ENCODE peak calls at places on chromosomes 2 and 18, in six cellular contexts. U is hepatocyte, I is colonic mucosa, C is HCT116, T is upper lobe of right lung, A is left ventricle myocardium inferior. P is an unnamed sample.
A peak's percentile ranks its signal among the peaks of the same experiment; 100 is the strongest.

GRCh38 chr2:224084266-224084892 is 45.3 kb upstream of the SERPINE2 start:
- DNase-seq in U (no peak), I (no peak), C (no peak), T (no peak), A (no peak), P (no peak)

GRCh38 chr2:199108056-199108455 is 349.7 kb downstream of the SATB2 start:
- DNase-seq in U (no peak), I (no peak), C (no peak), T (no peak), A (no peak), P (no peak)

GRCh38 chr2:171248205-171248662 is 87.5 kb upstream of the TLK1 start:
- DNase-seq in U (no peak), I (no peak), C (no peak), T (no peak), A (no peak), P (no peak)

GRCh38 chr2:227849906-227850305 is 21.5 kb upstream of the DAW1 start:
- DNase-seq in U (no peak), I (no peak), C (no peak), T (no peak), A (no peak), P (no peak)

GRCh38 chr2:156118753-156119416 is 213.6 kb downstream of the NR4A2 start:
- DNase-seq in U (no peak), I (no peak), C (no peak), T (no peak), A (no peak), P (no peak)

GRCh38 chr2:103004426-103004942 is 242.7 kb downstream of the TMEM182 start:
- DNase-seq in U (no peak), I (no peak), C (no peak), T (no peak), A (no peak), P (no peak)

GRCh38 chr2:119522561-119523110 is 1.6 kb downstream of the SCTR start:
- DNase-seq in U (no peak), I (no peak), C (no peak), T (no peak), A (no peak), P (no peak)

GRCh38 chr2:179990676-179991317 is 16.3 kb downstream of the CWC22 start:
- DNase-seq in U (no peak), I (no peak), C (no peak), T (no peak), A (no peak), P (no peak)

GRCh38 chr2:12514631-12515437 is 201.9 kb upstream of the TRIB2 start:
- DNase-seq in U (peak; percentile 35), I (no peak), C (no peak), T (no peak), A (no peak), P (no peak)

GRCh38 chr2:85255456-85255812 is 72.4 kb downstream of the TGOLN2 start:
- DNase-seq in U (no peak), I (no peak), C (no peak), T (no peak), A (no peak), P (no peak)
- H3K27ac ChIP-seq in U (peak overlapping the region; percentile 92), I (no peak overlapping the region), C (no peak overlapping the region), T (no peak overlapping the region), A (peak overlapping the region; percentile 84), P (no peak overlapping the region)

GRCh38 chr2:74845991-74846390 is 12.1 kb downstream of the HK2 start:
- DNase-seq in U (no peak), I (no peak), C (no peak), T (no peak), A (no peak), P (no peak)
- H3K4me3 ChIP-seq in U (no peak overlapping the region), I (no peak overlapping the region), C (peak overlapping the region; percentile 29), T (no peak overlapping the region), A (peak overlapping the region; percentile 40), P (no peak overlapping the region)

GRCh38 chr2:558302-558642 is 118.9 kb downstream of the TMEM18 start:
- DNase-seq in U (no peak), I (no peak), C (no peak), T (no peak), A (no peak), P (no peak)
- H3K27ac ChIP-seq in U (no peak overlapping the region), I (no peak overlapping the region), C (no peak overlapping the region), T (no peak overlapping the region), A (no peak overlapping the region), P (no peak overlapping the region)

GRCh38 chr2:29531626-29532025 is 389.8 kb downstream of the ALK start:
- DNase-seq in U (no peak), I (no peak), C (no peak), T (no peak), A (no peak), P (no peak)
- H3K4me3 ChIP-seq in U (no peak overlapping the region), I (no peak overlapping the region), C (no peak overlapping the region), T (no peak overlapping the region), A (no peak overlapping the region), P (no peak overlapping the region)

DNA sequence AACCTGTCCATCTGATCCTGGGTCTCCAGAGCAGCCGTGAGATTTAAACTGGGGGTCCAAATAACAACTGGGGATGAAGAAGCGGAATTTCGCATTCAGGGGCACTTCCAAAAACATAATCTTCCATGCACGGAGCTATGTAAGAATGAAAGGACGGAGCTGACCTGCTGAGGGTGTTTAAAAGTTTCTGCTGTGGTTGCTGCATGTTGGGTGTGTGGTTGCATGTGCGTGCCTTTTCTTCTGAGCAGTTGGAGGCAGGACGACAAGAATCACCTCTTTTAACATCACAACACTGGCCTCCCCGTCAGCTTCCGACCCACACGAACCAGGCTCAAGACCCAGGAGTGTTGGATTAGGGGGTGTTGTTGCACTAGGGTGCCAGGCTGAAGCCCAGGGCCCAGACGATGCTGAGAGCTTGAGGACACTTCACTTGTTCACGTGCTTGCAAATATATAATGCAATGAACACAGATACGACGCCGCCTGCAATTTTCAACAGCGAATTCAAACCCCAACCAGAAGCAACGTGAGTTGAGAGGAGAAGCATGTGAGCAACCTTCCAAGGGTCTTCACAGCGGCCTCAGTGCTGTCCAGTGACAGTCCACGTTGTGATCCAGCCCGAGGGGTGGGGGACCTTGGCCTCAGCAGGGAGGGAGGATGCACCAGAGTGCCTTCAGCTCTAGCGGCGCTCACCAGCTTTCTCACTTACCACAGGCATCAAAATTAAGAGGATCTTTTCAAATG is 76.0 kb upstream of the SALL3 start:
- DNase-seq in U (no peak), I (no peak), C (no peak), T (peak; percentile 21), A (no peak), P (no peak)
- H3K27ac ChIP-seq in U (no peak overlapping the region), I (no peak overlapping the region), C (no peak overlapping the region), T (no peak overlapping the region), A (no peak overlapping the region), P (no peak overlapping the region)

GRCh38 chr2:100140582-100140981 is 1.8 kb downstream of the AFF3 start:
- DNase-seq in U (no peak), I (no peak), C (no peak), T (no peak), A (no peak), P (no peak)
- H3K4me3 ChIP-seq in U (no peak overlapping the region), I (no peak overlapping the region), C (no peak overlapping the region), T (no peak overlapping the region), A (no peak overlapping the region), P (no peak overlapping the region)

DNA sequence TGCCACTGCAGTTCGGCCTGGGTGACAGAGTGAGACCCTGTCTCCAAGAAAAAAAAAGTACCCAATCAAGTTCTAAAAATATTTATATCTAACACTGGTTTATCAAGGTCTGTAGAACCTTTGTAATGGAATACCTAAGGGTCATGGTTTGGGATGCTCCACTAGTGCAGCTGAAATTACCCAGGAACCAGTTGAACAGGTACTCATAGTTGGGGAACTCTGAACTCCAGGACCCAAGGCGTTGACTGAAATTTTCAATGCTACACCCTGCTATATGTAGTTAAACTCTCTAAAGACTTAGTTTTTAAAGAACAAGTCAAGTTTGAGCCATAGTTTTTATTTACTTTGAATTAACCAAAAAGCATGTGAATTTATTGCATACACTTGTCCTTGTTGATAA is 55.1 kb downstream of the FAM117B start:
- DNase-seq in U (no peak), I (no peak), C (no peak), T (no peak), A (no peak), P (no peak)
- H3K27ac ChIP-seq in U (peak overlapping the region; percentile 42), I (no peak overlapping the region), C (no peak overlapping the region), T (no peak overlapping the region), A (no peak overlapping the region), P (no peak overlapping the region)

GRCh38 chr2:238696786-238697185 is 151.1 kb upstream of the TWIST2 start:
- DNase-seq in U (no peak), I (no peak), C (no peak), T (no peak), A (no peak), P (no peak)

GRCh38 chr2:238695538-238695937 is 152.3 kb upstream of the TWIST2 start:
- DNase-seq in U (no peak), I (peak; percentile 17), C (no peak), T (no peak), A (no peak), P (peak; percentile 37)

GRCh38 chr2:238694136-238694755 is 153.6 kb upstream of the TWIST2 start:
- DNase-seq in U (no peak), I (no peak), C (no peak), T (no peak), A (no peak), P (no peak)

GRCh38 chr2:238697193-238698191 is 150.4 kb upstream of the TWIST2 start:
- DNase-seq in U (no peak), I (no peak), C (no peak), T (no peak), A (no peak), P (no peak)

GRCh38 chr2:238696323-238696722 is 151.6 kb upstream of the TWIST2 start:
- DNase-seq in U (no peak), I (no peak), C (no peak), T (no peak), A (no peak), P (no peak)
- H3K4me3 ChIP-seq in U (no peak overlapping the region), I (no peak overlapping the region), C (no peak overlapping the region), T (no peak overlapping the region), A (no peak overlapping the region), P (no peak overlapping the region)

DNA sequence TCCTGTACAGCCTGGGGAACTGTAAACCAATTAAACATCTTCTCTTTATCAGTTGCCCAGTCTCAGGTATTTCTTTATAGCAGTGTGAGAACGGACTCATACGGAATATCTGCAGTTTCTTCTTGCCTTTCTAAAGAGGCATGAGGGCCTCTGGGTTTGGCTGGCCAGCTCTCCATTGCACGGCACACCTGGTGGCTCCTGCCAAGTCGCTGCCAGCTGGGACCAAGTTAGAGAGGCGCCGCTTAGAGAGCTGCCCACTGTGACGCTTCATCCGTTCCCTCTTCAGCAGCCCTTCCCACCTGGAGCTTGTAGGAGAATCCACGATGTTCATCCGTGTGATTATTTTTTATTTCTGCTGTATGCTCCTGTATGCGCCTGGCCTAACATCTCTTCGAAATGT is 195.4 kb downstream of the TWIST2 start:
- DNase-seq in U (no peak), I (no peak), C (no peak), T (no peak), A (no peak), P (no peak)
- H3K27ac ChIP-seq in U (no peak overlapping the region), I (no peak overlapping the region), C (no peak overlapping the region), T (no peak overlapping the region), A (no peak overlapping the region), P (no peak overlapping the region)